ENCODE peak calls at places on chromosomes 5 and 9, in ten cellular contexts. K, Z, R, G, I, W, F, X, J and D are unnamed samples.
A peak's percentile ranks its signal among the peaks of the same experiment; 100 is the strongest.

GRCh38 chr9:125429476-125430160 is 168.0 kb downstream of the GAPVD1 start:
- DNase-seq in J (no peak), X (no peak), F (no peak), W (no peak), K (no peak), Z (peak; percentile 49), I (no peak), G (no peak), R (no peak), D (no peak)

GRCh38 chr5:36153727-36154126 is 1.8 kb downstream of the SKP2 start:
- DNase-seq in Z (no peak), I (no peak), F (no peak), K (no peak), W (no peak), G (no peak), R (no peak), X (no peak), J (no peak), D (no peak)

GRCh38 chr5:54049144-54049543 is 261.2 kb downstream of the ARL15 start:
- DNase-seq in R (no peak), X (no peak), Z (no peak), W (peak; percentile 20), G (no peak), K (no peak), F (no peak), I (no peak), J (no peak), D (no peak)

GRCh38 chr5:157571357-157571827 is 4.2 kb downstream of the ADAM19 start:
- DNase-seq in K (peak; percentile 79), R (peak; percentile 34), F (no peak), I (no peak), Z (no peak), X (no peak), J (peak; percentile 66), W (peak; percentile 95), G (no peak), D (no peak)

GRCh38 chr9:19409406-19410194 is 791 bp downstream of the ACER2 start:
- DNase-seq in X (peak; percentile 44), J (peak; percentile 28), W (peak; percentile 36), I (peak; percentile 73), F (peak; percentile 2), R (no peak), G (peak; percentile 49), K (no peak), Z (peak; percentile 75), D (peak; percentile 63)

GRCh38 chr9:76135902-76136301 is 245.4 kb downstream of the PCSK5 start:
- DNase-seq in G (no peak), I (no peak), Z (no peak), K (no peak), X (no peak), J (no peak), R (no peak), F (no peak), W (no peak), D (no peak)

GRCh38 chr9:69122086-69122390 is 52.0 kb upstream of the TJP2 start:
- DNase-seq in X (peak; percentile 68), J (peak; percentile 66), I (peak; percentile 73), W (peak; percentile 78), F (no peak), Z (peak; percentile 86), K (peak; percentile 73), R (peak; percentile 22), G (peak; percentile 82), D (peak; percentile 74)

GRCh38 chr5:119088438-119088837 is 17.6 kb downstream of the DMXL1 start:
- DNase-seq in Z (no peak), R (no peak), W (no peak), K (no peak), J (no peak), I (no peak), X (no peak), G (no peak), F (no peak), D (no peak)

GRCh38 chr9:121267689-121268597 is at the start of gene GSN:
- DNase-seq in W (peak; percentile 68), R (peak; percentile 19), I (peak; percentile 86), K (peak; percentile 62), J (peak; percentile 52), F (peak; percentile 19), X (peak; percentile 91), G (peak; percentile 85), Z (peak; percentile 91), D (peak; percentile 95)

GRCh38 chr5:177509361-177509951 is at the start of gene DOK3:
- DNase-seq in G (peak; percentile 66), W (no peak), K (no peak), X (peak; percentile 44), I (peak; percentile 42), R (no peak), F (no peak), J (no peak), Z (peak; percentile 65), D (no peak)